ENCODE peak calls at places on chromosomes 1 and 21, in seven cellular contexts. Z is PC-3, T is fibroblast of lung, X is GM23248, L is GM23338, Y is neural progenitor cell, G is HCT116. D is an unnamed sample.

GRCh38 chr1:228174482-228175315 is 9.1 kb downstream of the IBA57 start:
- DNase-seq in T (no peak), Y (peak), G (peak), X (peak), L (peak), Z (peak), D (peak)

GRCh38 chr1:22076346-22076745 is 23.8 kb downstream of the CDC42 start:
- DNase-seq in L (no peak), X (no peak), Y (no peak), G (no peak), Z (no peak), T (no peak), D (no peak)

GRCh38 chr1:192763756-192764155 is 45.1 kb upstream of the RGS2 start:
- DNase-seq in T (peak), G (no peak), Z (peak), Y (no peak), L (no peak), X (peak), D (no peak)

GRCh38 chr1:11873395-11873794 is 14.7 kb upstream of the NPPB start:
- DNase-seq in Y (no peak), L (no peak), Z (peak), G (no peak), T (no peak), X (no peak), D (no peak)

GRCh38 chr1:210222288-210223006 is 10.1 kb upstream of the SERTAD4 start:
- DNase-seq in L (peak), Y (peak), Z (peak), T (no peak), G (no peak), X (no peak), D (peak)

GRCh38 chr1:59898927-59899326 is 27.6 kb downstream of the CYP2J2 start:
- DNase-seq in Y (no peak), L (no peak), G (no peak), X (peak), T (peak), Z (no peak), D (no peak)

GRCh38 chr1:150968491-150968890 is 6.1 kb downstream of the CERS2 start:
- DNase-seq in T (no peak), Z (no peak), G (no peak), X (no peak), Y (no peak), L (no peak), D (no peak)

GRCh38 chr1:3924186-3924815 is 24.2 kb upstream of the C1orf174 start:
- DNase-seq in Z (no peak), G (no peak), T (no peak), Y (no peak), X (no peak), L (no peak), D (no peak)

GRCh38 chr1:116819081-116819480 is 64.9 kb downstream of the CD2 start:
- DNase-seq in Y (no peak), Z (no peak), L (no peak), G (no peak), X (no peak), T (no peak), D (no peak)

GRCh38 chr1:33300673-33301072 is 20.2 kb downstream of the A3GALT2 start:
- DNase-seq in L (no peak), X (peak), G (no peak), T (peak), Z (no peak), Y (no peak), D (no peak)

GRCh38 chr1:94677714-94678113 is 136.2 kb upstream of the F3 start:
- DNase-seq in T (no peak), L (no peak), Y (no peak), G (no peak), X (no peak), Z (no peak), D (no peak)

GRCh38 chr21:42654179-42654912 is 925 bp downstream of the PDE9A start:
- DNase-seq in L (peak), X (no peak), G (no peak), Y (peak), Z (no peak), T (no peak), D (no peak)

GRCh38 chr21:42655797-42656770 is 2.7 kb downstream of the PDE9A start:
- DNase-seq in G (no peak), L (peak), X (no peak), Z (peak), Y (peak), T (no peak), D (no peak)

GRCh38 chr21:42653492-42654061 is at the start of gene PDE9A:
- DNase-seq in G (no peak), Z (no peak), T (no peak), X (peak), Y (peak), L (peak), D (no peak)

GRCh38 chr21:42656872-42657271 is 3.5 kb downstream of the PDE9A start:
- DNase-seq in G (no peak), L (no peak), Z (no peak), T (no peak), Y (no peak), X (no peak), D (no peak)

GRCh38 chr21:42654913-42655796 is 1.7 kb downstream of the PDE9A start:
- DNase-seq in Y (no peak), Z (no peak), G (no peak), L (no peak), T (no peak), X (no peak), D (no peak)
- TF ChIP-seq EZH2 in Y (no peak), Z (no peak), G (no peak), L (no peak), T (no peak), X (no peak), D (peak)

DNA sequence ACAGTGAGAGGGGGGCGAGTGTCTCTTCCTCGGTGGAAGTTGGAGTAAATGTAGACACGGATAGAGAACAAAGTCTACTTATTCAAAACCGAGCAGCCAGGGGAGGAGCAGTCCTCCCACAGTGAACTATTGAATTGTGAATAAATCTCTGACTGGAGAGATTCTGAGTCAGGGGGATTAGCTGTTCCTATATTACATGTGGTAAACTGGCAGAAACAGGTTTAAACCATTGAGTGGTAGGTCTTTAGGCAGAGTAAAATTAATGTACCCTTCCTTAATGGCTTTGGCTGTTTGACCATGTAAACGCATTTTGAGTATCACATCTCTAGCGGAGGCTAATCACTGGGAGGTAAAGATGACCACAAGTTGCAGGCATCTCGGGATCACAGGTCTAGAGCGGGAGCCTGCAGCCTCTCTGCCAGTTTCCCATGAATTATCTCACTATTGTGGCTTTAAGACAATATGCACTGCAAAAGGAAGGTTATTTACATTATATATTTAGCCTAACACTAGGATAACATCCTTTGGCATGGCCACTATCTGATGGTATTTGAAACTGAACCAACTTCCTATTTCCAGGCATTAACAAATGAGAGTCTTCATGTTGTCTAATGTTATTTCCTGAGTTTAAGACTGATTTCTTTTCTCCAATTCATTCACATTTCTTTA is 7.9 kb upstream of the DISC1 start:
- DNase-seq in G (no peak), Y (no peak), T (no peak), X (no peak), Z (no peak), L (no peak), D (no peak)
- H3K27ac ChIP-seq in G (no peak), Y (no peak), T (no peak), X (no peak), Z (no peak), L (no peak), D (no peak)

GRCh38 chr1:20366076-20366765 is 75.5 kb downstream of the VWA5B1 start:
- DNase-seq in Z (peak), T (peak), Y (peak), L (peak), X (peak), G (no peak), D (no peak)
- TF ChIP-seq EZH2 in Z (peak), T (peak), Y (peak), L (peak), X (peak), G (no peak), D (no peak)

GRCh38 chr1:201598396-201598795 is 59.5 kb downstream of the NAV1 start:
- DNase-seq in Z (no peak), L (no peak), Y (no peak), T (no peak), X (no peak), G (no peak), D (no peak)
- H3K27ac ChIP-seq in Z (no peak), L (no peak), Y (no peak), T (no peak), X (no peak), G (no peak), D (no peak)

D was measured in keratinocyte.